ENCODE peak calls at places on chromosome X, in five cellular contexts. One of them, this sample, is unnamed.
A peak's percentile ranks its signal among the peaks of the same experiment; 100 is the strongest.

GRCh38 chrX:116379854-116380253 is 56.6 kb upstream of the SLC6A14 start:
- ATAC-seq in HepG2: no peak
- ATAC-seq in IMR-90: no peak
- ATAC-seq in A549: no peak
- ATAC-seq in HCT116: no peak
- ATAC-seq in this sample: peak; percentile 67

GRCh38 chrX:32455704-32456103 is 755.6 kb downstream of the DMD start:
- ATAC-seq in A549: no peak
- ATAC-seq in IMR-90: no peak
- ATAC-seq in HCT116: no peak
- ATAC-seq in HepG2: no peak
- ATAC-seq in this sample: no peak

GRCh38 chrX:69024931-69025330 is 140.3 kb downstream of the PJA1 start:
- ATAC-seq in A549: no peak
- ATAC-seq in HepG2: no peak
- ATAC-seq in HCT116: no peak
- ATAC-seq in IMR-90: peak; percentile 61
- ATAC-seq in this sample: peak; percentile 90

GRCh38 chrX:31423575-31424284 is 351.9 kb upstream of the FTHL17 start:
- ATAC-seq in HCT116: no peak
- ATAC-seq in A549: no peak
- ATAC-seq in IMR-90: peak; percentile 69
- ATAC-seq in HepG2: peak; percentile 65
- ATAC-seq in this sample: no peak

GRCh38 chrX:24391843-24392242 is 31.4 kb downstream of the SUPT20HL1 start:
- ATAC-seq in IMR-90: no peak
- ATAC-seq in HepG2: no peak
- ATAC-seq in HCT116: no peak
- ATAC-seq in A549: no peak
- ATAC-seq in this sample: no peak

GRCh38 chrX:40007746-40008705 is 89.7 kb downstream of the BCOR start:
- ATAC-seq in HepG2: no peak
- ATAC-seq in IMR-90: no peak
- ATAC-seq in HCT116: no peak
- ATAC-seq in A549: no peak
- ATAC-seq in this sample: no peak

GRCh38 chrX:15143050-15143824 is 126.6 kb downstream of the ASB9 start:
- ATAC-seq in HepG2: peak; percentile 89
- ATAC-seq in A549: peak; percentile 87
- ATAC-seq in IMR-90: peak; percentile 85
- ATAC-seq in HCT116: peak; percentile 91
- ATAC-seq in this sample: no peak

GRCh38 chrX:37603938-37604409 is 32.5 kb downstream of the LANCL3 start:
- ATAC-seq in HCT116: no peak
- ATAC-seq in HepG2: no peak
- ATAC-seq in A549: no peak
- ATAC-seq in IMR-90: no peak
- ATAC-seq in this sample: peak; percentile 22

GRCh38 chrX:114361076-114361475 is 222.8 kb upstream of the HTR2C start:
- ATAC-seq in HCT116: no peak
- ATAC-seq in A549: no peak
- ATAC-seq in HepG2: no peak
- ATAC-seq in IMR-90: no peak
- ATAC-seq in this sample: no peak

GRCh38 chrX:110172215-110172614 is 145.7 kb downstream of the AMMECR1 start:
- ATAC-seq in IMR-90: no peak
- ATAC-seq in A549: no peak
- ATAC-seq in HCT116: no peak
- ATAC-seq in HepG2: no peak
- ATAC-seq in this sample: no peak

GRCh38 chrX:8783100-8784098 is 17.8 kb downstream of the FAM9A start:
- ATAC-seq in IMR-90: peak; percentile 86
- ATAC-seq in HepG2: peak; percentile 90
- ATAC-seq in A549: peak; percentile 70
- ATAC-seq in HCT116: no peak
- ATAC-seq in this sample: no peak

GRCh38 chrX:64792598-64793337 is 183.5 kb downstream of the ZC4H2 start:
- ATAC-seq in HepG2: no peak
- ATAC-seq in HCT116: no peak
- ATAC-seq in IMR-90: no peak
- ATAC-seq in A549: no peak
- ATAC-seq in this sample: no peak

GRCh38 chrX:20427173-20427770 is 160.6 kb upstream of the RPS6KA3 start:
- ATAC-seq in HCT116: no peak
- ATAC-seq in HepG2: no peak
- ATAC-seq in A549: no peak
- ATAC-seq in IMR-90: no peak
- ATAC-seq in this sample: no peak

GRCh38 chrX:74449322-74449936 is 28.1 kb downstream of the SLC16A2 start:
- ATAC-seq in HepG2: no peak
- ATAC-seq in A549: peak; percentile 17
- ATAC-seq in HCT116: peak; percentile 87
- ATAC-seq in IMR-90: no peak
- ATAC-seq in this sample: no peak

GRCh38 chrX:129788527-129788926 is 8.8 kb downstream of the SASH3 start:
- ATAC-seq in IMR-90: no peak
- ATAC-seq in HepG2: no peak
- ATAC-seq in HCT116: no peak
- ATAC-seq in A549: no peak
- ATAC-seq in this sample: no peak

GRCh38 chrX:45344597-45344996 is 143.9 kb upstream of the DIPK2B start:
- ATAC-seq in A549: no peak
- ATAC-seq in IMR-90: peak; percentile 37
- ATAC-seq in HepG2: no peak
- ATAC-seq in HCT116: no peak
- ATAC-seq in this sample: no peak

GRCh38 chrX:47209508-47210238 is 8.8 kb upstream of the CDK16 start:
- ATAC-seq in HepG2: no peak
- ATAC-seq in A549: no peak
- ATAC-seq in IMR-90: no peak
- ATAC-seq in HCT116: no peak
- ATAC-seq in this sample: no peak

GRCh38 chrX:30992381-30992904 is 79.4 kb downstream of the FTHL17 start:
- ATAC-seq in A549: no peak
- ATAC-seq in HCT116: no peak
- ATAC-seq in HepG2: peak; percentile 92
- ATAC-seq in IMR-90: no peak
- ATAC-seq in this sample: no peak

GRCh38 chrX:46588263-46588662 is 14.7 kb downstream of the CHST7 start:
- ATAC-seq in IMR-90: peak; percentile 70
- ATAC-seq in HepG2: no peak
- ATAC-seq in HCT116: peak; percentile 42
- ATAC-seq in A549: peak; percentile 16
- ATAC-seq in this sample: peak; percentile 66

GRCh38 chrX:148501121-148502066 is 977 bp downstream of the AFF2 start:
- ATAC-seq in A549: peak; percentile 12
- ATAC-seq in IMR-90: no peak
- ATAC-seq in HepG2: peak; percentile 28
- ATAC-seq in HCT116: no peak
- ATAC-seq in this sample: no peak

GRCh38 chrX:85326234-85327059 is 53.0 kb downstream of the POF1B start:
- ATAC-seq in A549: no peak
- ATAC-seq in IMR-90: no peak
- ATAC-seq in HCT116: no peak
- ATAC-seq in HepG2: no peak
- ATAC-seq in this sample: peak; percentile 25

GRCh38 chrX:147498796-147499195 is 412.9 kb upstream of the FMR1 start:
- ATAC-seq in A549: no peak
- ATAC-seq in HCT116: no peak
- ATAC-seq in HepG2: no peak
- ATAC-seq in IMR-90: no peak
- ATAC-seq in this sample: no peak

GRCh38 chrX:45749375-45749774 is 548.7 kb upstream of the DIPK2B start:
- ATAC-seq in HCT116: no peak
- ATAC-seq in HepG2: no peak
- ATAC-seq in IMR-90: no peak
- ATAC-seq in A549: no peak
- ATAC-seq in this sample: no peak

GRCh38 chrX:15750611-15751159 is 12.6 kb downstream of the CA5B start:
- ATAC-seq in A549: no peak
- ATAC-seq in IMR-90: peak; percentile 53
- ATAC-seq in HCT116: no peak
- ATAC-seq in HepG2: no peak
- ATAC-seq in this sample: peak; percentile 26

GRCh38 chrX:103607385-103608304 is at the start of gene TCEAL3:
- ATAC-seq in IMR-90: peak; percentile 89
- ATAC-seq in HepG2: no peak
- ATAC-seq in HCT116: no peak
- ATAC-seq in A549: peak; percentile 91
- ATAC-seq in this sample: peak; percentile 91
- TF ChIP-seq POLR2A in IMR-90: peak; percentile 78
- TF ChIP-seq POLR2A in HepG2: no peak
- TF ChIP-seq POLR2A in HCT116: no peak
- TF ChIP-seq POLR2A in A549: peak; percentile 15
- TF ChIP-seq POLR2A in this sample: peak; percentile 66

GRCh38 chrX:29315931-29316330 is 728.7 kb downstream of the IL1RAPL1 start:
- ATAC-seq in IMR-90: no peak
- ATAC-seq in HCT116: no peak
- ATAC-seq in A549: no peak
- ATAC-seq in HepG2: no peak
- ATAC-seq in this sample: no peak
- H3K4me3 ChIP-seq in IMR-90: no peak overlapping the region
- H3K4me3 ChIP-seq in HCT116: no peak overlapping the region
- H3K4me3 ChIP-seq in A549: no peak overlapping the region
- H3K4me3 ChIP-seq in HepG2: no peak overlapping the region
- H3K4me3 ChIP-seq in this sample: no peak overlapping the region

GRCh38 chrX:48540015-48540350 is 469 bp downstream of the TBC1D25 start:
- ATAC-seq in IMR-90: peak; percentile 58
- ATAC-seq in A549: peak; percentile 81
- ATAC-seq in HCT116: peak; percentile 66
- ATAC-seq in HepG2: peak; percentile 63
- ATAC-seq in this sample: peak; percentile 44

GRCh38 chrX:48540480-48540879 is 966 bp downstream of the TBC1D25 start:
- ATAC-seq in HCT116: no peak
- ATAC-seq in IMR-90: no peak
- ATAC-seq in A549: no peak
- ATAC-seq in HepG2: no peak
- ATAC-seq in this sample: no peak

GRCh38 chrX:48541140-48541814 is 1.8 kb downstream of the TBC1D25 start:
- ATAC-seq in IMR-90: no peak
- ATAC-seq in A549: no peak
- ATAC-seq in HepG2: no peak
- ATAC-seq in HCT116: no peak
- ATAC-seq in this sample: no peak

GRCh38 chrX:48538641-48539344 is 721 bp upstream of the TBC1D25 start:
- ATAC-seq in HCT116: no peak
- ATAC-seq in A549: no peak
- ATAC-seq in HepG2: no peak
- ATAC-seq in IMR-90: no peak
- ATAC-seq in this sample: no peak

GRCh38 chrX:48539345-48540014 is at the start of gene TBC1D25:
- ATAC-seq in A549: peak; percentile 91
- ATAC-seq in IMR-90: peak; percentile 91
- ATAC-seq in HepG2: peak; percentile 90
- ATAC-seq in HCT116: peak; percentile 86
- ATAC-seq in this sample: peak; percentile 96
- TF ChIP-seq POLR2A in A549: peak; percentile 21
- TF ChIP-seq POLR2A in IMR-90: peak; percentile 38
- TF ChIP-seq POLR2A in HepG2: no peak
- TF ChIP-seq POLR2A in HCT116: no peak
- TF ChIP-seq POLR2A in this sample: peak; percentile 33

GRCh38 chrX:101485212-101486064 is at the start of gene ARMCX4:
- ATAC-seq in HepG2: no peak
- ATAC-seq in IMR-90: peak; percentile 90
- ATAC-seq in HCT116: no peak
- ATAC-seq in A549: peak; percentile 54
- ATAC-seq in this sample: peak; percentile 85
- H3K4me3 ChIP-seq in HepG2: no peak within 1 kb of the TSS
- H3K4me3 ChIP-seq in IMR-90: peak within 1 kb of the TSS; percentile 45
- H3K4me3 ChIP-seq in HCT116: no peak within 1 kb of the TSS
- H3K4me3 ChIP-seq in A549: no peak within 1 kb of the TSS
- H3K4me3 ChIP-seq in this sample: peak within 1 kb of the TSS; percentile 36